ENCODE peak calls at places on chromosomes 2 and 18, in seven cellular contexts. D is nephron progenitor cell, I is GM20000, B is neural crest cell, L is AG09309, F is GM12865, E is fibroblast of the aortic adventitia. S is an unnamed sample.

GRCh38 chr2:12594590-12594989 is 122.1 kb upstream of the TRIB2 start:
- DNase-seq in E (no peak), B (no peak), I (no peak), D (no peak), F (no peak), L (no peak), S (no peak)

GRCh38 chr2:72011356-72011661 is 136.4 kb downstream of the CYP26B1 start:
- DNase-seq in F (no peak), E (no peak), I (no peak), L (no peak), D (no peak), B (no peak), S (no peak)

GRCh38 chr18:77016936-77017335 is 115.6 kb downstream of the MBP start:
- DNase-seq in L (no peak), D (no peak), F (no peak), E (no peak), I (no peak), B (no peak), S (no peak)

GRCh38 chr2:188346059-188346458 is 54.4 kb downstream of the GULP1 start:
- DNase-seq in F (no peak), E (no peak), L (no peak), B (no peak), D (no peak), I (no peak), S (no peak)

GRCh38 chr2:26626606-26627005 is 14.6 kb downstream of the CIB4 start:
- DNase-seq in D (no peak), B (no peak), F (no peak), I (no peak), E (no peak), L (no peak), S (no peak)

GRCh38 chr2:47016172-47016913 is 100.7 kb upstream of the MCFD2 start:
- DNase-seq in D (peak), B (no peak), F (no peak), E (peak), L (peak), I (no peak), S (no peak)

GRCh38 chr18:35572644-35573043 is 8.9 kb upstream of the GALNT1 start:
- DNase-seq in E (no peak), F (no peak), D (no peak), L (no peak), B (no peak), I (no peak), S (no peak)

GRCh38 chr2:241232736-241233575 is 44.5 kb downstream of the ANO7 start:
- DNase-seq in I (no peak), E (no peak), F (no peak), L (no peak), B (no peak), D (no peak), S (no peak)

DNA sequence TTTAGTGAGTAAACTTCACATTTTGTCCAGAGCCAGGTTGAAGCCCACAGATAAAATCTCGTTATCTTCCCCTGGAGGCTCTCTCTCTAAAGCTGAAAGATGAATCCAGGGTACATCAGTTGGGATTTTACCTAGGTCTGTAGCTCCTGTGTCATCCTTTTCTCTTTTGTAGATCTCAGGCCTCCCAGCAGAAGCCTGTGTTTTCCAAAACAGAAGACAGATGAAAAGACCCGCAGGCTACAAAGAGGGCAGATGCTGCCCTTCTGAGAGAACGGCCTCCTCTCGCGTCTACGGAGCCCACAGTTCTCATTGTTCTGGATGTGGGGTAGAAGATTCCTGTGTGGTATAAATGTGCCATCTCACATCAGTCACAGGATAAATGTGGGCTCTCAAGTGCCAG is 139.5 kb downstream of the SUCLG1 start:
- DNase-seq in D (no peak), I (no peak), L (no peak), B (no peak), E (no peak), F (no peak), S (no peak)
- TF ChIP-seq CTCF in D (no peak), I (no peak), L (no peak), B (no peak), E (no peak), F (no peak), S (no peak)

GRCh38 chr2:176317246-176318065 is 48.2 kb downstream of the MTX2 start:
- DNase-seq in I (no peak), D (no peak), E (peak), F (no peak), B (no peak), L (no peak), S (no peak)
- TF ChIP-seq CTCF in I (no peak), D (no peak), E (no peak), F (no peak), B (no peak), L (no peak), S (no peak)

DNA sequence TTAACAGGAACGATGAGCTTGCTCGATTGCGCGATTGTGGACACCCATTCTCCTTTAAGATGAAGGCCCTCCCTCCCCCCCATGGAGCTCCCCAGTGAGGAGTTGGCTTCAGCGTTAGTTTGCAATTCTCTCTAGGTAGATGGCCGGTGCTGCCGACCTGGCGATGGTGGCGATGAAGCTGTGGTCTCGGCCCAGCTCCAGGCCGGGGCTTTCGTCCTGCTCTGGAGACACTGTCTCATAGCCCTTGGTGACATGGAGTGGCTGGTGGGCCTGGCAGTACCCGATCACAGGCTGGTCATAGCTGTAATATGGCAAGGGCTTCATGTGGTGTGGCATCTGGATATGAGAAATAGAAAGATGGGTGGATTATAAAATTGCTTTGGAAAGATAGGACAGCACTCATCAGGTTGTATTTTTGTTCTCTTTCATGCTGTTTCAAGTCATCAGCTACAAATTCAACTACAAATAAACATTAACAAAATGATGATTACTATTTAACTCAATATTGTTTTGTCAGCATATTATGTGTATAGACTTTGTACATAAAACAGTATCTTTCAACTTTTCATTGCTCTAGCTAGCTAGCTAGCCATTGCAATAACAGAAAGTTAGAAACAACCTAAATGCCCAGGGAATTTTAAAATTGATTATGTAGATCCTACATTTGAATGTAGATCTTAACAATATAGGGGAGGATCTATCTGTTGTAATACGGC is 773.4 kb downstream of the LRRTM4 start:
- DNase-seq in E (no peak), D (no peak), I (no peak), L (no peak), B (no peak), F (no peak), S (no peak)
- TF ChIP-seq CTCF in E (no peak), D (no peak), I (no peak), L (no peak), B (no peak), F (no peak), S (no peak)

GRCh38 chr2:236819275-236820002 is 249.8 kb downstream of the ACKR3 start:
- DNase-seq in E (no peak), F (no peak), L (no peak), B (no peak), D (no peak), I (no peak), S (no peak)
- TF ChIP-seq CTCF in E (no peak), F (no peak), L (no peak), B (no peak), D (no peak), I (no peak), S (no peak)

GRCh38 chr18:79026491-79026890 is 42.7 kb upstream of the ATP9B start:
- DNase-seq in D (no peak), B (no peak), I (no peak), F (no peak), E (no peak), L (no peak), S (no peak)
- TF ChIP-seq CTCF in D (no peak), B (no peak), I (no peak), F (no peak), E (no peak), L (no peak), S (no peak)

DNA sequence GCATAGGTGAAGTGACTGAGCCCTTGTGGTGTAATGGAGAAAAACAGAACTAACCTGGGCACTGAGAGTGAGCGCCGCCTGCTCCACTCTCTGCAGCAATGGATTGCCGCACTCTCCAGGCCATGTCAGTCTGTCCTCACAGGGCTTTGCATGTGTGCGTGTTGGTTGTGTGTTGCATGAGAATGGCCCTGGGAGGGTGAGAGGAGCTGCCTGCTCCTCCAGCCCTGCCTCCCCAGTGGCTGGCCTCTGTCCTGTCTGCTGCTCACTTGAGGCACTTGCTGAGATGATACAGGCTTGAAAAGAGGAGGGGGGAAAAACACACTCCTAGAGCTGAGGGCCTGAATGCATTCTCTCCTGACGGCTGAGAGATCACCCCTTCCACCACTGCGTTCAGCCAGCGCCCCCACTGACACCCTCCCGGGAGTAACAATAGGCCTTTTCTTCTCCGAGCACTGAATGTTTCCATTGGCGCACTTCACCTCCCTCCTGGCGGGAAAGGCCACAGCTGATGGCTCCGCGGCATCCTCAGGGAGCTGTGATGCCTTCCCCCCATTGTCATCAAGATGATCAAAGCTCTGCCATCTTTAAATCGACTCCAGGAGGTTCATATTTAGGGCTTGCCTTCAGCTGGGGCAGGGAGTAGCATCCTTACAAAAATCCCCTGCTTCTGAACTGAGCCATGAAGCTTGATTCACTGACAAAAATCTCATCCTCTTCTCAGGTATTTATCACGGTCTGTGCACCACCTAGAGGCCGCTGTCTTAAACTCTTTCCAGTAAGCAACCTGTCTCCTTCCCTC is 49.9 kb upstream of the DAPL1 start:
- DNase-seq in F (peak), B (peak), L (peak), I (peak), E (peak), D (peak), S (peak)
- TF ChIP-seq CTCF in F (peak), B (peak), L (peak), I (no peak), E (peak), D (peak), S (peak)

S was measured in GM13977.